ENCODE peak calls at places on chromosomes 12 and 14, in seven cellular contexts. V is HCT116, K is SK-N-SH, W is K562, B is GM12878, T is HepG2, L is H1. Q is an unnamed sample.

GRCh38 chr12:8018666-8019581 is 13.6 kb upstream of the FOXJ2 start:
- DNase-seq in V (peak; percentile 50), K (peak; percentile 33), W (peak; percentile 63), B (no peak), T (peak; percentile 43), L (peak; percentile 70), Q (no peak)

GRCh38 chr12:82481954-82482353 is 123.6 kb downstream of the METTL25 start:
- DNase-seq in V (no peak), K (no peak), W (no peak), B (no peak), T (no peak), L (no peak), Q (no peak)

GRCh38 chr14:96790211-96790610 is 7.0 kb upstream of the VRK1 start:
- DNase-seq in V (no peak), K (no peak), W (no peak), B (no peak), T (no peak), L (no peak), Q (no peak)

GRCh38 chr14:104583424-104584114 is 4.0 kb downstream of the C14orf180 start:
- DNase-seq in V (no peak), K (no peak), W (no peak), B (no peak), T (no peak), L (no peak), Q (peak; percentile 81)

GRCh38 chr12:41277019-41277770 is 89.1 kb downstream of the PDZRN4 start:
- DNase-seq in V (peak; percentile 19), K (peak; percentile 34), W (peak; percentile 27), B (no peak), T (peak; percentile 26), L (no peak), Q (peak; percentile 65)

GRCh38 chr14:55976619-55977018 is 141.6 kb upstream of the PELI2 start:
- DNase-seq in V (no peak), K (no peak), W (no peak), B (no peak), T (no peak), L (no peak), Q (no peak)

GRCh38 chr14:79091381-79091963 is 921.3 kb downstream of the NRXN3 start:
- DNase-seq in V (no peak), K (no peak), W (no peak), B (no peak), T (no peak), L (no peak), Q (no peak)

GRCh38 chr12:106274575-106275081 is 26.8 kb upstream of the CKAP4 start:
- DNase-seq in V (no peak), K (no peak), W (no peak), B (no peak), T (peak; percentile 87), L (no peak), Q (no peak)

GRCh38 chr12:64571346-64571745 is 38.9 kb upstream of the RASSF3 start:
- DNase-seq in V (no peak), K (no peak), W (no peak), B (no peak), T (no peak), L (no peak), Q (no peak)

GRCh38 chr12:109840349-109841073 is 7.3 kb upstream of the TRPV4 start:
- DNase-seq in V (peak; percentile 60), K (no peak), W (no peak), B (no peak), T (peak; percentile 59), L (no peak), Q (no peak)

GRCh38 chr14:87034680-87035079 is 958.3 kb downstream of the GALC start:
- DNase-seq in V (no peak), K (no peak), W (no peak), B (no peak), T (no peak), L (no peak), Q (no peak)

GRCh38 chr12:120115692-120116442 is 686 bp downstream of the RAB35 start:
- DNase-seq in V (peak; percentile 41), K (no peak), W (no peak), B (no peak), T (peak; percentile 41), L (no peak), Q (peak; percentile 72)

GRCh38 chr14:20857630-20858261 is 33.4 kb upstream of the RNASE3 start:
- DNase-seq in V (peak; percentile 22), K (peak; percentile 52), W (peak; percentile 56), B (no peak), T (peak; percentile 50), L (no peak), Q (peak; percentile 18)

GRCh38 chr12:51246254-51246853 is 7.7 kb downstream of the DAZAP2 start:
- DNase-seq in V (no peak), K (peak; percentile 32), W (peak; percentile 85), B (no peak), T (no peak), L (no peak), Q (no peak)

GRCh38 chr12:62215506-62215905 is 44.7 kb upstream of the USP15 start:
- DNase-seq in V (no peak), K (no peak), W (no peak), B (no peak), T (no peak), L (no peak), Q (peak; percentile 51)

GRCh38 chr12:95179011-95179410 is 38.3 kb downstream of the FGD6 start:
- DNase-seq in V (no peak), K (no peak), W (no peak), B (no peak), T (no peak), L (no peak), Q (no peak)

GRCh38 chr14:44700694-44701093 is 193.6 kb upstream of the FSCB start:
- DNase-seq in V (no peak), K (no peak), W (no peak), B (no peak), T (no peak), L (no peak), Q (no peak)

GRCh38 chr14:32913725-32914124 is 25.0 kb upstream of the NPAS3 start:
- DNase-seq in V (no peak), K (peak; percentile 12), W (no peak), B (no peak), T (peak; percentile 36), L (no peak), Q (peak; percentile 17)

GRCh38 chr12:92068441-92068840 is 77.2 kb downstream of the BTG1 start:
- DNase-seq in V (no peak), K (peak; percentile 24), W (no peak), B (no peak), T (peak; percentile 58), L (no peak), Q (no peak)

GRCh38 chr12:57089259-57090245 is 638 bp downstream of the NAB2 start:
- DNase-seq in V (no peak), K (peak; percentile 69), W (peak; percentile 67), B (no peak), T (no peak), L (no peak), Q (peak; percentile 75)

GRCh38 chr14:78530078-78530477 is 359.9 kb downstream of the NRXN3 start:
- DNase-seq in V (no peak), K (no peak), W (peak; percentile 29), B (no peak), T (no peak), L (peak; percentile 15), Q (peak; percentile 44)

GRCh38 chr12:127193341-127193740 is 1073.6 kb upstream of the TMEM132C start:
- DNase-seq in V (no peak), K (no peak), W (no peak), B (no peak), T (no peak), L (no peak), Q (no peak)

GRCh38 chr14:90168425-90169105 is 87.8 kb upstream of the PSMC1 start:
- DNase-seq in V (no peak), K (no peak), W (no peak), B (no peak), T (no peak), L (no peak), Q (no peak)

GRCh38 chr12:67388331-67389163 is 119.4 kb downstream of the CAND1 start:
- DNase-seq in V (no peak), K (peak; percentile 16), W (no peak), B (no peak), T (no peak), L (no peak), Q (peak; percentile 15)

GRCh38 chr12:14955876-14956811 is 5.3 kb downstream of the ARHGDIB start:
- DNase-seq in V (no peak), K (no peak), W (no peak), B (peak; percentile 76), T (no peak), L (no peak), Q (no peak)

GRCh38 chr14:63677891-63678379 is 36.3 kb upstream of the WDR89 start:
- DNase-seq in V (no peak), K (no peak), W (no peak), B (no peak), T (no peak), L (no peak), Q (peak; percentile 95)

GRCh38 chr14:28766505-28767238 is at the start of gene FOXG1:
- DNase-seq in V (no peak), K (peak; percentile 46), W (peak; percentile 89), B (no peak), T (no peak), L (no peak), Q (no peak)
- TF ChIP-seq JUND in V (no peak), K (no peak), W (no peak), B (no peak), T (no peak), L (no peak), Q (no peak)

GRCh38 chr14:100529561-100530031 is 57.6 kb downstream of the BEGAIN start:
- DNase-seq in V (no peak), K (no peak), W (peak; percentile 0), B (no peak), T (no peak), L (no peak), Q (no peak)

GRCh38 chr14:100531591-100532121 is 55.6 kb downstream of the BEGAIN start:
- DNase-seq in V (no peak), K (peak; percentile 49), W (no peak), B (no peak), T (no peak), L (no peak), Q (no peak)

GRCh38 chr14:100530270-100531072 is 56.7 kb downstream of the BEGAIN start:
- DNase-seq in V (no peak), K (no peak), W (peak; percentile 1), B (no peak), T (no peak), L (no peak), Q (no peak)

GRCh38 chr14:100532154-100532915 is 54.9 kb downstream of the BEGAIN start:
- DNase-seq in V (no peak), K (peak; percentile 48), W (no peak), B (no peak), T (no peak), L (no peak), Q (no peak)

GRCh38 chr14:100531152-100531551 is 56.1 kb downstream of the BEGAIN start:
- DNase-seq in V (no peak), K (no peak), W (no peak), B (no peak), T (no peak), L (no peak), Q (no peak)
- TF ChIP-seq JUND in V (no peak), K (no peak), W (no peak), B (no peak), T (no peak), L (no peak), Q (no peak)

GRCh38 chr12:32208355-32208754 is 101.7 kb downstream of the BICD1 start:
- DNase-seq in V (no peak), K (no peak), W (no peak), B (no peak), T (no peak), L (no peak), Q (no peak)
- TF ChIP-seq JUND in V (no peak), K (no peak), W (no peak), B (no peak), T (no peak), L (no peak), Q (no peak)

GRCh38 chr14:68843471-68844209 is 50.8 kb upstream of the ZFP36L1 start:
- DNase-seq in V (peak; percentile 58), K (peak; percentile 77), W (peak; percentile 49), B (no peak), T (no peak), L (peak; percentile 50), Q (peak; percentile 86)
- TF ChIP-seq JUND in V (no peak), K (no peak), W (no peak), B (no peak), T (no peak), L (peak; percentile 59), Q (no peak)

Q was measured in T47D.